ENCODE peak calls at places on chromosome 18, in four cellular contexts. F, J, D and Y are unnamed samples.

GRCh38 chr18:59537581-59537980 is 159.6 kb downstream of the CCBE1 start:
- DNase-seq in J (no peak), D (no peak), F (no peak), Y (peak; percentile 36)

GRCh38 chr18:73653251-73653650 is 494.4 kb downstream of the FBXO15 start:
- DNase-seq in D (no peak), F (no peak), J (no peak), Y (no peak)

GRCh38 chr18:23069481-23069880 is 65.8 kb upstream of the CABLES1 start:
- DNase-seq in F (no peak), J (no peak), D (no peak), Y (no peak)

GRCh38 chr18:68494802-68495560 is 219.9 kb downstream of the TMX3 start:
- DNase-seq in F (peak; percentile 88), J (no peak), D (no peak), Y (peak; percentile 90)

GRCh38 chr18:38009335-38009734 is 443.7 kb upstream of the CELF4 start:
- DNase-seq in F (no peak), J (no peak), D (no peak), Y (no peak)

GRCh38 chr18:51578403-51578980 is 381.0 kb upstream of the MEX3C start:
- DNase-seq in D (no peak), F (no peak), J (no peak), Y (no peak)

GRCh38 chr18:31102020-31102684 is at the start of gene DSC2:
- DNase-seq in D (no peak), J (no peak), F (no peak), Y (no peak)

GRCh38 chr18:37564796-37565137 is 831 bp downstream of the CELF4 start:
- DNase-seq in D (no peak), F (no peak), J (no peak), Y (no peak)

GRCh38 chr18:2903006-2903405 is 56.2 kb downstream of the EMILIN2 start:
- DNase-seq in J (no peak), F (peak; percentile 39), D (no peak), Y (peak; percentile 50)

GRCh38 chr18:79883461-79884295 is 67.8 kb downstream of the SLC66A2 start:
- DNase-seq in F (no peak), D (no peak), J (no peak), Y (no peak)

GRCh38 chr18:49464718-49465598 is 4.5 kb upstream of the DYM start:
- DNase-seq in D (no peak), F (peak; percentile 12), J (peak; percentile 57), Y (peak; percentile 25)

GRCh38 chr18:79816981-79817606 is 19.4 kb downstream of the KCNG2 start:
- DNase-seq in J (no peak), F (no peak), D (no peak), Y (no peak)

GRCh38 chr18:63681449-63682381 is 20.0 kb upstream of the SERPINB3 start:
- DNase-seq in F (no peak), J (no peak), D (no peak), Y (no peak)

GRCh38 chr18:34540897-34541296 is 169.2 kb upstream of the DTNA start:
- DNase-seq in D (no peak), J (no peak), F (no peak), Y (no peak)

GRCh38 chr18:48679236-48679635 is 140.4 kb downstream of the CTIF start:
- DNase-seq in F (no peak), J (no peak), D (no peak), Y (no peak)

GRCh38 chr18:65937180-65937579 is 186.4 kb downstream of the CDH7 start:
- DNase-seq in F (no peak), D (no peak), J (no peak), Y (no peak)

GRCh38 chr18:23114171-23114881 is 21.0 kb upstream of the CABLES1 start:
- DNase-seq in J (no peak), D (no peak), F (no peak), Y (no peak)

GRCh38 chr18:31424383-31424988 is 23.1 kb upstream of the DSG3 start:
- DNase-seq in D (no peak), F (no peak), J (peak; percentile 93), Y (no peak)

GRCh38 chr18:70234667-70235459 is 29.4 kb upstream of the RTTN start:
- DNase-seq in F (no peak), J (no peak), D (no peak), Y (no peak)

GRCh38 chr18:67508146-67508545 is 8.4 kb downstream of the DSEL start:
- DNase-seq in F (no peak), J (no peak), D (no peak), Y (no peak)

GRCh38 chr18:66819235-66819634 is 215.3 kb upstream of the CDH19 start:
- DNase-seq in D (no peak), J (no peak), F (no peak), Y (no peak)

GRCh38 chr18:8299054-8299708 is 310.1 kb upstream of the RAB12 start:
- DNase-seq in D (no peak), J (no peak), F (no peak), Y (no peak)

GRCh38 chr18:23635283-23636040 is 27.2 kb downstream of the ANKRD29 start:
- DNase-seq in F (no peak), J (no peak), D (no peak), Y (peak; percentile 32)

GRCh38 chr18:79804130-79804772 is 6.5 kb downstream of the KCNG2 start:
- DNase-seq in D (no peak), J (no peak), F (no peak), Y (no peak)

GRCh38 chr18:55735199-55735855 is 147.3 kb upstream of the TCF4 start:
- DNase-seq in D (no peak), F (no peak), J (no peak), Y (no peak)

GRCh38 chr18:40414155-40414754 is 1540.8 kb upstream of the PIK3C3 start:
- DNase-seq in F (no peak), J (no peak), D (no peak), Y (no peak)

GRCh38 chr18:3397031-3397750 is 52.8 kb upstream of the TGIF1 start:
- DNase-seq in D (no peak), J (no peak), F (no peak), Y (no peak)